ENCODE peak calls at places on chromosome X, in six cellular contexts. D is mesothelial cell of epicardium, Y is NB4, R is NCI-H1694, V is PC-3, Q is NCI-H1105. T is an unnamed sample.

GRCh38 chrX:44705817-44706551 is 137.8 kb upstream of the DUSP21 start:
- DNase-seq in D (no peak), V (no peak), R (no peak), Q (no peak), Y (no peak), T (no peak)

GRCh38 chrX:121349263-121349662 is 301.9 kb downstream of the GLUD2 start:
- DNase-seq in V (no peak), Q (no peak), R (no peak), Y (no peak), D (no peak), T (no peak)

GRCh38 chrX:17822351-17822750 is 38.7 kb downstream of the RAI2 start:
- DNase-seq in Y (no peak), Q (no peak), V (no peak), D (no peak), R (no peak), T (no peak)

GRCh38 chrX:130125090-130125489 is 14.8 kb upstream of the ELF4 start:
- DNase-seq in V (no peak), D (no peak), Y (no peak), R (no peak), Q (no peak), T (peak)

GRCh38 chrX:70134116-70134477 is 850 bp downstream of the IGBP1 start:
- DNase-seq in Q (no peak), V (peak), Y (no peak), D (no peak), R (no peak), T (no peak)

GRCh38 chrX:22164770-22165388 is 107.8 kb upstream of the CBLL2 start:
- DNase-seq in D (no peak), Y (no peak), V (peak), R (no peak), Q (no peak), T (no peak)

GRCh38 chrX:36019164-36019563 is 99.6 kb downstream of the CFAP47 start:
- DNase-seq in Q (no peak), R (no peak), V (no peak), Y (no peak), D (no peak), T (no peak)

GRCh38 chrX:111634823-111635410 is 46.1 kb upstream of the ALG13 start:
- DNase-seq in Y (no peak), D (no peak), V (no peak), Q (peak), R (peak), T (no peak)

GRCh38 chrX:2374086-2374485 is 126.7 kb downstream of the DHRSX start:
- DNase-seq in Q (no peak), Y (no peak), D (no peak), R (no peak), V (no peak), T (no peak)

GRCh38 chrX:77572322-77572721 is 125.1 kb downstream of the FGF16 start:
- DNase-seq in Y (no peak), Q (no peak), D (no peak), V (peak), R (no peak), T (no peak)

GRCh38 chrX:50813843-50814661 is at the start of gene SHROOM4:
- DNase-seq in Q (peak), V (no peak), D (peak), Y (no peak), R (no peak), T (peak)

GRCh38 chrX:100207331-100208024 is 202.6 kb downstream of the PCDH19 start:
- DNase-seq in V (no peak), Q (no peak), Y (peak), D (no peak), R (no peak), T (no peak)

GRCh38 chrX:53445977-53446376 is 11.8 kb upstream of the HSD17B10 start:
- DNase-seq in D (no peak), Q (no peak), R (peak), V (peak), Y (peak), T (no peak)

GRCh38 chrX:26442340-26442739 is 226.4 kb downstream of the MAGEB5 start:
- DNase-seq in Y (peak), Q (no peak), R (no peak), D (no peak), V (peak), T (no peak)

GRCh38 chrX:139936259-139936658 is 3.4 kb upstream of the ATP11C start:
- DNase-seq in Q (no peak), V (peak), R (no peak), D (no peak), Y (peak), T (no peak)

GRCh38 chrX:133414399-133415275 is 652 bp downstream of the GPC4 start:
- DNase-seq in Q (no peak), R (no peak), V (peak), D (peak), Y (no peak), T (no peak)

GRCh38 chrX:106168107-106168506 is at the start of gene PWWP3B:
- DNase-seq in Y (no peak), Q (peak), D (no peak), R (no peak), V (peak), T (peak)

GRCh38 chrX:101191217-101191750 is 28.3 kb upstream of the DRP2 start:
- DNase-seq in V (no peak), R (no peak), Y (no peak), D (peak), Q (no peak), T (no peak)

GRCh38 chrX:155262970-155263754 is 1.1 kb downstream of the RAB39B start:
- DNase-seq in Q (no peak), D (no peak), V (no peak), Y (no peak), R (no peak), T (no peak)

GRCh38 chrX:9379697-9380551 is 84.9 kb upstream of the TBL1X start:
- DNase-seq in R (no peak), Y (no peak), V (peak), Q (no peak), D (no peak), T (no peak)

GRCh38 chrX:129983575-129984131 is 1.2 kb downstream of the BCORL1 start:
- DNase-seq in R (no peak), V (no peak), Y (peak), D (no peak), Q (no peak), T (no peak)

GRCh38 chrX:123975180-123975579 is 13.7 kb downstream of the STAG2 start:
- DNase-seq in R (no peak), Y (peak), Q (no peak), V (peak), D (no peak), T (no peak)